ENCODE peak calls at places on chromosomes 6 and 20, in six cellular contexts. E is HepG2, W is H1, Z is K562, G is SK-N-SH, C is GM12878. V is an unnamed sample.

GRCh38 chr6:137309078-137309762 is 90.0 kb upstream of the IFNGR1 start:
- DNase-seq in W (no peak), C (peak; percentile 15), Z (peak; percentile 46), G (peak; percentile 3), E (peak; percentile 56), V (no peak)

GRCh38 chr6:54716869-54717268 is 129.7 kb upstream of the FAM83B start:
- DNase-seq in C (no peak), E (no peak), W (no peak), G (no peak), Z (no peak), V (no peak)

GRCh38 chr6:152943260-152943897 is 39.5 kb downstream of the FBXO5 start:
- DNase-seq in Z (no peak), C (no peak), W (no peak), G (no peak), E (no peak), V (no peak)

GRCh38 chr20:10671221-10671849 is 2.5 kb downstream of the JAG1 start:
- DNase-seq in W (no peak), C (peak; percentile 69), Z (peak; percentile 23), G (peak; percentile 71), E (peak; percentile 93), V (no peak)

GRCh38 chr6:8608737-8609136 is 173.4 kb upstream of the SLC35B3 start:
- DNase-seq in W (no peak), C (no peak), E (no peak), G (no peak), Z (no peak), V (no peak)

GRCh38 chr6:28349892-28350737 is at the start of gene ZKSCAN3:
- DNase-seq in Z (peak; percentile 89), C (peak; percentile 46), G (peak; percentile 79), W (peak; percentile 46), E (peak; percentile 84), V (peak; percentile 56)

GRCh38 chr6:70396796-70397729 is 16.2 kb upstream of the FAM135A start:
- DNase-seq in W (no peak), C (no peak), G (no peak), Z (no peak), E (no peak), V (no peak)

GRCh38 chr6:1949533-1949932 is 295.9 kb downstream of the GMDS start:
- DNase-seq in G (no peak), W (no peak), E (peak; percentile 40), Z (no peak), C (no peak), V (no peak)

GRCh38 chr6:92715991-92716390 is 703.4 kb downstream of the EPHA7 start:
- DNase-seq in Z (no peak), E (no peak), C (no peak), W (no peak), G (no peak), V (no peak)

GRCh38 chr20:49562341-49563014 is 5.5 kb downstream of the PTGIS start:
- DNase-seq in W (no peak), E (no peak), Z (peak; percentile 46), C (no peak), G (no peak), V (peak; percentile 40)

GRCh38 chr6:73747293-73747692 is 51.3 kb downstream of the CD109 start:
- DNase-seq in G (no peak), W (no peak), Z (no peak), C (peak; percentile 51), E (no peak), V (no peak)

GRCh38 chr6:127343753-127344659 is 597 bp upstream of the ECHDC1 start:
- DNase-seq in E (peak; percentile 25), C (no peak), W (no peak), G (peak; percentile 30), Z (no peak), V (no peak)

GRCh38 chr20:13991311-13991710 is 897 bp upstream of the SEL1L2 start:
- DNase-seq in C (no peak), Z (no peak), W (no peak), E (no peak), G (no peak), V (no peak)

GRCh38 chr6:44179072-44179536 is 20.5 kb downstream of the CAPN11 start:
- DNase-seq in Z (no peak), G (no peak), W (no peak), C (no peak), E (peak; percentile 60), V (no peak)

GRCh38 chr6:35034411-35035171 is 106.5 kb downstream of the TCP11 start:
- DNase-seq in W (no peak), Z (no peak), C (no peak), E (no peak), G (no peak), V (no peak)

GRCh38 chr6:26273673-26274595 is 91.1 kb upstream of the BTN3A2 start:
- DNase-seq in E (no peak), C (no peak), G (no peak), W (no peak), Z (no peak), V (no peak)

GRCh38 chr6:140774080-140774505 is 1358.6 kb upstream of the GJE1 start:
- DNase-seq in W (no peak), Z (no peak), C (peak; percentile 30), E (no peak), G (no peak), V (no peak)

GRCh38 chr6:126170433-126170832 is 169.5 kb upstream of the CENPW start:
- DNase-seq in W (no peak), E (no peak), C (no peak), G (no peak), Z (no peak), V (no peak)

GRCh38 chr6:395432-396125 is 4.0 kb downstream of the IRF4 start:
- DNase-seq in C (no peak), Z (no peak), G (no peak), E (no peak), W (no peak), V (no peak)

GRCh38 chr6:73577605-73578160 is 56.9 kb upstream of the EEF1A1 start:
- DNase-seq in E (no peak), G (no peak), Z (no peak), W (no peak), C (no peak), V (no peak)

GRCh38 chr6:131295081-131295480 is 159.8 kb downstream of the AKAP7 start:
- DNase-seq in G (no peak), Z (no peak), E (no peak), C (no peak), W (peak; percentile 91), V (no peak)

GRCh38 chr20:48321271-48321670 is 506.5 kb downstream of the PREX1 start:
- DNase-seq in C (no peak), W (no peak), Z (no peak), G (no peak), E (no peak), V (no peak)

GRCh38 chr20:48324744-48325143 is 503.1 kb downstream of the PREX1 start:
- DNase-seq in G (no peak), C (no peak), Z (no peak), E (no peak), W (no peak), V (no peak)

GRCh38 chr20:48317578-48317977 is 510.2 kb downstream of the PREX1 start:
- DNase-seq in E (no peak), W (no peak), C (no peak), G (no peak), Z (no peak), V (no peak)

GRCh38 chr20:48314925-48315592 is 512.7 kb downstream of the PREX1 start:
- DNase-seq in C (no peak), W (no peak), E (no peak), G (no peak), Z (peak; percentile 17), V (no peak)

GRCh38 chr20:48319943-48320584 is 507.7 kb downstream of the PREX1 start:
- DNase-seq in C (no peak), W (no peak), G (no peak), Z (no peak), E (no peak), V (no peak)
- TF ChIP-seq YY1 in C (no peak), W (no peak), G (no peak), Z (no peak), E (no peak), V (no peak)

DNA sequence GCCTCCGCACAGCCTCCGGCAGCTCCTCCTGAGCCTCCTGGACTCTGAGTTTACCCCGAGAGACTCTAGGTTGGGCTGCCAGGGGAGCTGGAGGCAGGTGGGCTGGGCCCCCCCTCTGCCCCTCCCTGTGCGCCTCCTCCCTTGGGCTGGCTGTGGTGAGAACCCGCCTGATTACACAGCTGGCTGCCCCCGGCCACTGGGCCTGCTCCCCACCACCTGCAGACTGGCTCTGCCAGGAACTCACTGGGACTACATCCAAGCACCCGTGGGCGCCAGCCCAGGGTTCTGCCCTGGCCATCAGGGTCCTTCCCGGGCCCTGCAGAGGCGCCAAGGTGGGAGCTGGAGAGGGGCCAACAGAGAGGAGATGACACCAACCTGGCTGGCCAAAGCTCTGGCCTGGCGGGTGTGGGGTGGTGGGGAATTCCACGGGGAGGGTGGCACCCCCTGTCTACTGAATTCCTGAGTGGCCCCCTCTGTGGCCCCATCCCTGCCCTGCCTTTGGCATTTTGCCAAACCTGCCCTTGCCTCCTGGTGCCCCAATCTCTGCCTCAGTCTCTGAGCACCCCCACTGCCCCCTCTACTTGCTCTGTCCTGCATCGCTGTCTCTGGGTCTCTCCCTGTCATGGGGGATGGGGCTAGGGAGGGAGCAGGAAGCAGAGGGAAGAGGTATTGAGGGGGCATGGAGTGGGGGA is 21.9 kb upstream of the CDH22 start:
- DNase-seq in C (no peak), G (peak; percentile 55), Z (no peak), W (no peak), E (no peak), V (no peak)
- TF ChIP-seq YY1 in C (no peak), G (no peak), Z (no peak), W (no peak), E (no peak), V (no peak)

DNA sequence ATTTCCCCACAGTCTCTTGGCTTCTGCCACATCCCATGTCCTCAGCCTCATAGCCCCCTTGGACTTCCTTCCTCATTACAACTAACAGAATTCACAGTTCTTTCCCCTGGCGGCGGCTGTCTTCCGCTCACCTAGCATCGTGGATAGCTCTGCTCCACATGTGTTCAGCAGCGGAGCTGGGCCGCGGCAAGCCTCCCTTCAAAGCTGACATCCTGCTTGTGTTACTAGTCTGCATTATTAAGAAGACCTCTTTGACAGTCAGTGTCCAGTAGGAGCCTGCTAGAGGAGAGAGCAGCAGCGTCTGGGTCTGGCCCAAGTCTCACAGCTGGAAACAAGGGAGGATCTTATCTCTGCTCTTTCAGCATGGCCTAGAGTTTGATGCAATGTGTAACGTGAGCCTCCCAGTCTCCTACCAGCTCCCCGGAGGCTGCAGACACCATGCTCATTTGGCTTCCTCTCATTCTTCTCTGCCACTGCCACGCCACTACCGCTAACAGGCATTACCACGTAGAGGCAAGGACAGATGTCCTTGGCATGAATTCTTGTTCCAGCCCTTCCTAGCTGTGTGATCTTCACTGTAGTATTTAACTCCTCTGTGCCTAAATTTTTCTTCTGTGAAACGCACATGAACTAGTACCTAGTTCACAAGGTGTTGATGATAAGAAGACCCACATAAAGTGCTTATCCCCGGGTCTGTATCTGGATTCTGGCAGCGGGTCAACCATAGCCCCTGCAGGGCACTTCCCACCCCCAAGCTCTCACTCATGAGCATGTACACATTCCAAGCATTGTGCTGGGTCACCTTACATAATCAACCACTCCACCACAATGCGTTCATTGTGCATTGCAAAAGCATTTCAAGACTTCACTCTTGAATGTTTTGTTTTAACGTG is 107.1 kb upstream of the BACH2 start:
- DNase-seq in C (no peak), G (peak; percentile 73), E (peak; percentile 78), Z (peak; percentile 90), W (no peak), V (no peak)
- TF ChIP-seq YY1 in C (no peak), G (no peak), E (no peak), Z (no peak), W (no peak), V (no peak)

DNA sequence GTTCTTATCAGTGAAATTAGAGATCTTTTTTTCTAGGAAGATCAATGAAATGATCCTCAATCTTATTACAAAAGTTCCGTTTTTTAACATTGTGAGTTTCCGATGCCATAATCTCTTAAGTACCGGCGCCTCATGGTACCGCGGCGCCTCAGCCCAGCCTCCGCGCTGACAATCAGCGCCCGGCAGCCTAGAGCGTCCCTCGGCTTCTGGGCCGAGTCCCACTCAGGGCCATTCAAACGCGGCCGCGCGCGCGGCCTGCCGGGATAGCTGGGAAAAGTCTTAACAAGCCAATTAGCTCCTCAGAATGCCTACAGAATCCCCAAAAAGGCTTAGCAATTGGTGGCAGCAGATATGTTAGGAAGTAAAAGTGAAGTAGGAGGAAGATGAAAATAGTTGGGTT is 204.8 kb downstream of the ADGB start:
- DNase-seq in G (no peak), Z (peak; percentile 57), E (no peak), W (no peak), C (no peak), V (no peak)
- TF ChIP-seq YY1 in G (no peak), Z (no peak), E (no peak), W (no peak), C (no peak), V (no peak)

V was measured in NT2/D1.